ENCODE peak calls at places on chromosome 16, in four cellular contexts. B is amniotic stem cell, A is hypothalamus, F is T-helper 1 cell. O is an unnamed sample.

GRCh38 chr16:27677300-27677699 is 127.4 kb downstream of the KATNIP start:
- DNase-seq in B (no peak), A (no peak), F (no peak), O (no peak)

GRCh38 chr16:8924214-8924613 is 39.5 kb downstream of the USP7 start:
- DNase-seq in B (no peak), A (peak; percentile 42), F (no peak), O (no peak)

GRCh38 chr16:13973321-13974023 is 53.5 kb downstream of the ERCC4 start:
- DNase-seq in B (no peak), A (no peak), F (no peak), O (no peak)

GRCh38 chr16:88747588-88748301 is 37.3 kb downstream of the PIEZO1 start:
- DNase-seq in B (no peak), A (no peak), F (no peak), O (no peak)

GRCh38 chr16:3736116-3736515 is 18.8 kb upstream of the TRAP1 start:
- DNase-seq in B (no peak), A (no peak), F (no peak), O (peak; percentile 40)

GRCh38 chr16:85259115-85259830 is 147.0 kb upstream of the CIBAR2 start:
- DNase-seq in B (no peak), A (no peak), F (no peak), O (no peak)

GRCh38 chr16:10080031-10080772 is 102.0 kb downstream of the GRIN2A start:
- DNase-seq in B (no peak), A (peak; percentile 58), F (no peak), O (no peak)

GRCh38 chr16:81645303-81645702 is 133.8 kb upstream of the PLCG2 start:
- DNase-seq in B (no peak), A (peak; percentile 79), F (no peak), O (peak; percentile 54)

GRCh38 chr16:28883221-28883996 is 5.1 kb downstream of the ATP2A1 start:
- DNase-seq in B (no peak), A (no peak), F (no peak), O (peak; percentile 61)

GRCh38 chr16:27461483-27462171 is 59.7 kb downstream of the IL21R start:
- DNase-seq in B (no peak), A (no peak), F (no peak), O (peak; percentile 72)

GRCh38 chr16:58515871-58516767 is 802 bp downstream of the SETD6 start:
- DNase-seq in B (no peak), A (no peak), F (no peak), O (peak; percentile 91)

GRCh38 chr16:55474821-55475220 is 4.2 kb upstream of the MMP2 start:
- DNase-seq in B (no peak), A (no peak), F (no peak), O (no peak)

GRCh38 chr16:22297871-22298733 is 893 bp downstream of the POLR3E start:
- DNase-seq in B (peak; percentile 89), A (peak; percentile 57), F (peak; percentile 60), O (peak; percentile 78)

GRCh38 chr16:55323637-55324490 is at the start of gene IRX6:
- DNase-seq in B (no peak), A (no peak), F (no peak), O (no peak)

GRCh38 chr16:85891776-85892166 is 7.2 kb upstream of the IRF8 start:
- DNase-seq in B (no peak), A (no peak), F (no peak), O (no peak)

GRCh38 chr16:8474576-8474975 is 115.7 kb downstream of the TMEM114 start:
- DNase-seq in B (no peak), A (no peak), F (no peak), O (no peak)

GRCh38 chr16:87318158-87318644 is 1.0 kb upstream of the C16orf95 start:
- DNase-seq in B (no peak), A (no peak), F (no peak), O (peak; percentile 51)

GRCh38 chr16:31008154-31008950 is 2.1 kb downstream of the STX1B start:
- DNase-seq in B (peak; percentile 58), A (no peak), F (no peak), O (no peak)

GRCh38 chr16:4113358-4114256 is 2.6 kb downstream of the ADCY9 start:
- DNase-seq in B (no peak), A (no peak), F (no peak), O (peak; percentile 71)

GRCh38 chr16:86508947-86509758 is 1.2 kb upstream of the FOXF1 start:
- DNase-seq in B (peak; percentile 58), A (no peak), F (no peak), O (no peak)

GRCh38 chr16:11403534-11403795 is 58.2 kb downstream of the RMI2 start:
- DNase-seq in B (no peak), A (no peak), F (no peak), O (no peak)

GRCh38 chr16:72875291-72876036 is 172.5 kb downstream of the ZFHX3 start:
- DNase-seq in B (no peak), A (no peak), F (no peak), O (no peak)

GRCh38 chr16:80670170-80670865 is 129.5 kb downstream of the DYNLRB2 start:
- DNase-seq in B (no peak), A (no peak), F (no peak), O (no peak)

GRCh38 chr16:74020086-74020670 is 276.4 kb upstream of the PSMD7 start:
- DNase-seq in B (no peak), A (no peak), F (no peak), O (no peak)

O was measured in spleen.